ENCODE peak calls at places on chromosomes 4 and X, in four cellular contexts. P, A, H and G are unnamed samples.

GRCh38 chr4:6332042-6332668 is 62.5 kb downstream of the WFS1 start:
- DNase-seq in P (no peak), A (peak), H (no peak), G (no peak)

GRCh38 chr4:183758006-183758734 is 99.1 kb downstream of the TRAPPC11 start:
- DNase-seq in P (no peak), A (no peak), H (peak), G (no peak)

GRCh38 chr4:70613182-70613892 is 15.2 kb upstream of the ENAM start:
- DNase-seq in P (no peak), A (no peak), H (no peak), G (no peak)

GRCh38 chrX:46929439-46930018 is 17.3 kb downstream of the JADE3 start:
- DNase-seq in P (no peak), A (no peak), H (peak), G (no peak)

GRCh38 chrX:16696956-16697355 is 15.5 kb downstream of the CTPS2 start:
- DNase-seq in P (no peak), A (no peak), H (no peak), G (no peak)

GRCh38 chr4:76061977-76062376 is 12.5 kb upstream of the ART3 start:
- DNase-seq in P (no peak), A (no peak), H (no peak), G (no peak)

GRCh38 chr4:115927382-115927781 is 814.0 kb upstream of the NDST4 start:
- DNase-seq in P (no peak), A (no peak), H (no peak), G (no peak)

GRCh38 chr4:99413160-99413559 is 22.0 kb downstream of the ADH7 start:
- DNase-seq in P (no peak), A (no peak), H (no peak), G (no peak)

GRCh38 chrX:10636851-10637250 is 16.5 kb upstream of the MID1 start:
- DNase-seq in P (no peak), A (no peak), H (no peak), G (no peak)

GRCh38 chrX:125319646-125320521 is at the start of gene TEX13C:
- DNase-seq in P (no peak), A (no peak), H (no peak), G (no peak)

GRCh38 chr4:129355529-129355928 is 259.6 kb downstream of the C4orf33 start:
- DNase-seq in P (no peak), A (no peak), H (no peak), G (no peak)

GRCh38 chr4:167989815-167990214 is 102.5 kb upstream of the ANXA10 start:
- DNase-seq in P (no peak), A (no peak), H (peak), G (no peak)

GRCh38 chr4:154743683-154744340 is at the start of gene LRAT:
- DNase-seq in P (no peak), A (peak), H (peak), G (no peak)
- TF ChIP-seq REST in P (no peak), A (no peak), H (no peak), G (no peak)

DNA sequence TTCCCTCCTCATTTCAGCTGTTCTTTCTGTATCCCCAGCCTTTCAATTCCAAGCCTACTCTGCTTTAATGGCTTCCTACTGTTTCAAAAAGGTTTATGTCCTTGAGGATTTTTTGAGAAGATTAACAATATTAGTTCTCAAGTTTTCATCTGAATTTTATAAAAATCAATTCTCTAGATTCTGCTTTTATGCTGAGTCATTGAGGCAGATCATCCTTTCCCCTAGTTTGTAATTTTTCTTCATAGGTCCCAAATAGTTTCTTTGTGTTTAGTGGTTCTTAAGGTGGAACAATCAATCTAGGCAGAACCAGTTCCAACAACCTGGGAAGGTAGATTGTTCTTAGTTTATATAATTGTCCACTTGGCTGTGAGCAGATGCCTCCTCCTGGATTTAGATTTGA is 100.1 kb upstream of the NAP1L5 start:
- DNase-seq in P (no peak), A (no peak), H (no peak), G (no peak)
- TF ChIP-seq CHD2 in P (no peak), A (no peak), H (no peak), G (no peak)

GRCh38 chr4:142598132-142598531 is 248.0 kb downstream of the INPP4B start:
- DNase-seq in P (no peak), A (no peak), H (no peak), G (no peak)
- TF ChIP-seq BHLHE40 in P (no peak), A (no peak), H (no peak), G (no peak)

DNA sequence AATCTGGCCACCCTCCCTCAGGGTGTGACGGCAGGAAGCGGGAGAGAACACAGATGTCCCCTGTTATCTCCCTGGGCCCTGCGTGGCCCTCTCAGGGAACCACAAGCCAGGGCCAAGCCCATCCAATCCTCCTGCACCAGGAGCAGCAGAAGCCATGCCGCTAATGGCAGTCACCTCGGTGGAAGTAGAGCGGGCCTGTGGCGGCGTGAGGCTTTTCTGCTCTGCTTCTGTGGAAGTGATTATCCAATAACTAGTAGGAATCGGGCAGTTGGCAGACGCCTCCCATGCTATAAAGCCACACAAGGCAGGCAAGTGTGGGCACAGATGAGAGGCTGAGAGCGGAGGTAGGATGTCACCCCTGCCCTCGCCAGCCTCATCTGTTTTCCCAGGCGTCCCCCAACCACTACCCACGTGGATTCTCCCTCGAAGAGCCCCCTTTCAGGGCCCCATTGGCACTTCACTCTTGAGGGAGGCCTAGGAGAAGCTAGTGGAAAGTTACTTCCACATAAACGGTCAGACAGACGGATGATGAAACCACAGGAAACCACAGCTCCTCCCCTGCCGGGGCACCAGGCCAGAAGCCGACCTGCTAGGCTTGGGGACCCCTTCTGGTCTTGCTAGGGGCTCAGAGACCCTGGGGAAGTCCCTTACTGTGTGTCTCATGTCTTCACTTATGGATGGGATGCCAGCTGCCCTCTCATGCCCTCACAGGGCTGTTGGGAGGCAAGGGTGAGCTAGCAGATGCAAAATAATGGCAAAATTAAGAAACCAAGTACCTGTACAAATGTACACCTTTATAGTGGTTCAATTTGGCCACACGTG is 18.8 kb upstream of the TMSB4X start:
- DNase-seq in P (peak), A (peak), H (peak), G (peak)
- TF ChIP-seq REST in P (no peak), A (peak), H (no peak), G (no peak)

DNA sequence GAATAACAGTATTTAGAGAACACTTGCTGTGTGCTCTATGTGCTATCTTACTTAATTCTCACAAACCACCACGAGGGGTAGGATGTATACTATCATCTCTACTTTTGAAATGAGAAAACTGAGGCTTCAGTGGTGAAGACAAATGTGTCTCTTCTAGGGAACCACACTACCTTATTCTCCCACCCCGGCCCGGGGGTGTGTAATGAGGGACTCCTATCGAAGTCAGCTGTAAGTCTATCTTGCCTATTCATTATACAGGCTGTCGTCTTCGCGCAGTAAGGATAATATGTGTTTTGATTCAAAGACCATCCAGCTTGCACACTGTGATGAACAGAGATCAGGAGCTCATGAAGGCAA is 1.1 kb downstream of the NOP14 start:
- DNase-seq in P (no peak), A (peak), H (no peak), G (no peak)
- TF ChIP-seq CHD2 in P (no peak), A (no peak), H (no peak), G (no peak)

GRCh38 chr4:37812713-37813112 is 13.8 kb upstream of the PGM2 start:
- DNase-seq in P (no peak), A (no peak), H (peak), G (no peak)
- TF ChIP-seq BHLHE40 in P (no peak), A (no peak), H (no peak), G (no peak)

DNA sequence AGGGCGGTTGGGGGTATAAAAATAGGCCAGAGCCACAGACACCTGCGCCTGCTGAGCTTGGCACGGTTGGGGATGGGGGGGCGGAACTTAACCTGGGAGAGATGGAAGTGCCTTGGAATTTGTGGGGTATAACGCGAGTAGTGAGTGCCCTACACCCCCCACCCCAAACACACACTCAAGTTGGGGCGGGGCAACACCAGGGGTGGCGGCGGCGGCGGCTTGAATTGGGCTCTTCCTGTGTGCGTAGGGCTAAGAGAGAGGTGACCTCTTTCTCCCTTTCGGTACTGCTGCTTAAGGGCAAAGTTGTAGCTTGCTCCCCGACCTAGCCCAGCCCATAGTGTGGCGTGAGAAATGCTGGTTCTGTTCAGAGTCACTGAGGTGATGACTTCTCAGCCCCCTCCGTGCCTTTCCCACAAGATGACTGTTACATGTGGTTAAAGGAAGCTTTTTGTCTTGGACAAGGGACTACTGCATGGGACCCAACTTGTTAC is 839 bp downstream of the STK26 start:
- DNase-seq in P (no peak), A (peak), H (peak), G (no peak)
- TF ChIP-seq REST in P (no peak), A (no peak), H (no peak), G (no peak)

GRCh38 chrX:1719270-1719669 is 104.4 kb downstream of the ASMT start:
- DNase-seq in P (peak), A (no peak), H (no peak), G (no peak)
- TF ChIP-seq CHD2 in P (no peak), A (no peak), H (no peak), G (no peak)